ENCODE peak calls at places on chromosomes 1 and 21, in ten cellular contexts. G is stimulated activated CD4-positive, alpha-beta T cell treated with anti-CD3 and anti-CD28 coated beads, Interleukin-12 subunit alpha, Interleukin-12 subunit beta, amount 100 ng/mL, for 4 hours; E is pancreas; O is substantia nigra; P is HEK293T; D is left ventricle myocardium superior; V is iPS-NIHi11; R is head of caudate nucleus; K is GM19239; F is T47D. M is an unnamed sample.

GRCh38 chr1:53766766-53767409 is 27.9 kb upstream of the GLIS1 start:
- DNase-seq in G (no peak), E (no peak), O (no peak), P (no peak), D (no peak), V (no peak), R (no peak), K (no peak), F (no peak), M (no peak)

GRCh38 chr1:8889925-8890785 is 11.7 kb upstream of the ENO1 start:
- DNase-seq in G (no peak), E (peak), O (peak), P (no peak), D (peak), V (no peak), R (peak), K (no peak), F (peak), M (no peak)

GRCh38 chr1:178464566-178464965 is 32.2 kb downstream of the CLEC20A start:
- DNase-seq in G (no peak), E (no peak), O (no peak), P (no peak), D (no peak), V (no peak), R (no peak), K (no peak), F (no peak), M (no peak)

GRCh38 chr1:169113613-169114119 is 7.2 kb downstream of the ATP1B1 start:
- DNase-seq in G (no peak), E (no peak), O (no peak), P (no peak), D (no peak), V (peak), R (no peak), K (no peak), F (no peak), M (no peak)

GRCh38 chr1:178055779-178056471 is 38.0 kb upstream of the RASAL2 start:
- DNase-seq in G (no peak), E (no peak), O (no peak), P (peak), D (peak), V (no peak), R (no peak), K (no peak), F (peak), M (no peak)

GRCh38 chr21:31988492-31989285 is 115.9 kb downstream of the HUNK start:
- DNase-seq in G (no peak), E (no peak), O (no peak), P (no peak), D (no peak), V (no peak), R (no peak), K (no peak), F (no peak), M (no peak)

GRCh38 chr1:210922666-210923065 is 211.3 kb downstream of the KCNH1 start:
- DNase-seq in G (no peak), E (no peak), O (no peak), P (no peak), D (no peak), V (no peak), R (peak), K (no peak), F (no peak), M (no peak)

GRCh38 chr1:204714861-204715511 is 29.4 kb upstream of the LRRN2 start:
- DNase-seq in G (no peak), E (no peak), O (no peak), P (no peak), D (no peak), V (peak), R (no peak), K (peak), F (no peak), M (no peak)

GRCh38 chr1:35935989-35936388 is 5.1 kb downstream of the AGO3 start:
- DNase-seq in G (no peak), E (no peak), O (no peak), P (no peak), D (no peak), V (no peak), R (no peak), K (no peak), F (no peak), M (no peak)

GRCh38 chr1:180522204-180522497 is 19.8 kb upstream of the ACBD6 start:
- DNase-seq in G (no peak), E (no peak), O (no peak), P (no peak), D (no peak), V (peak), R (no peak), K (no peak), F (no peak), M (no peak)

GRCh38 chr1:202242080-202242419 is 48.5 kb downstream of the LGR6 start:
- DNase-seq in G (no peak), E (no peak), O (no peak), P (no peak), D (no peak), V (no peak), R (no peak), K (no peak), F (no peak), M (no peak)

GRCh38 chr1:29838738-29839320 is 602.5 kb downstream of the PTPRU start:
- DNase-seq in G (no peak), E (no peak), O (no peak), P (no peak), D (no peak), V (no peak), R (no peak), K (no peak), F (no peak), M (no peak)

GRCh38 chr1:24641646-24642151 is 1.4 kb upstream of the SRRM1 start:
- DNase-seq in G (peak), E (peak), O (no peak), P (no peak), D (peak), V (no peak), R (peak), K (no peak), F (no peak), M (peak)

GRCh38 chr1:31413405-31414005 is 492 bp downstream of the SERINC2 start:
- DNase-seq in G (peak), E (peak), O (no peak), P (peak), D (peak), V (peak), R (peak), K (peak), F (no peak), M (no peak)

GRCh38 chr1:113540328-113540727 is 150.0 kb downstream of the MAGI3 start:
- DNase-seq in G (no peak), E (no peak), O (no peak), P (no peak), D (no peak), V (no peak), R (no peak), K (no peak), F (no peak), M (no peak)

GRCh38 chr1:6141601-6142000 is 38.5 kb downstream of the CHD5 start:
- DNase-seq in G (no peak), E (no peak), O (no peak), P (no peak), D (peak), V (peak), R (no peak), K (no peak), F (no peak), M (no peak)